ENCODE peak calls at places on chromosomes 1 and 21, in eight cellular contexts. W is omental fat pad, Z is psoas muscle, X is testis, Q is Panc1, C is Calu3, G is OCI-LY7, B is left lung. P is an unnamed sample.

GRCh38 chr1:14020006-14020405 is 320.0 kb downstream of the PRDM2 start:
- DNase-seq in Q (no peak), C (no peak), Z (no peak), G (no peak), W (no peak), X (no peak), B (no peak), P (no peak)

GRCh38 chr1:174654553-174654952 is 206.8 kb downstream of the GPR52 start:
- DNase-seq in Q (no peak), C (no peak), X (no peak), W (no peak), B (no peak), G (no peak), Z (no peak), P (no peak)

GRCh38 chr1:29488086-29488793 is 251.9 kb downstream of the PTPRU start:
- DNase-seq in C (no peak), W (no peak), X (no peak), Z (no peak), B (no peak), Q (no peak), G (no peak), P (peak)

GRCh38 chr1:39946216-39946615 is 8.7 kb upstream of the MFSD2A start:
- DNase-seq in B (no peak), X (no peak), C (no peak), Z (no peak), W (no peak), Q (no peak), G (no peak), P (no peak)

GRCh38 chr1:204130178-204130577 is 21.7 kb downstream of the ETNK2 start:
- DNase-seq in W (no peak), C (peak), Z (no peak), Q (no peak), X (peak), G (no peak), B (no peak), P (no peak)

GRCh38 chr1:46034601-46035516 is 97.6 kb downstream of the PIK3R3 start:
- DNase-seq in G (no peak), W (no peak), B (no peak), Z (no peak), Q (no peak), C (no peak), X (no peak), P (no peak)

GRCh38 chr1:247681288-247681897 is 1.9 kb upstream of the OR13G1 start:
- DNase-seq in B (no peak), Z (no peak), W (no peak), X (peak), G (peak), Q (peak), C (peak), P (no peak)

GRCh38 chr1:64209221-64209620 is 5.8 kb downstream of the UBE2U start:
- DNase-seq in Z (no peak), B (no peak), G (no peak), W (no peak), X (no peak), C (no peak), Q (no peak), P (no peak)

GRCh38 chr1:229879746-229880145 is 187.3 kb upstream of the GALNT2 start:
- DNase-seq in C (no peak), B (no peak), G (no peak), W (no peak), Z (no peak), Q (no peak), X (no peak), P (no peak)

GRCh38 chr21:33936221-33937038 is 20.8 kb upstream of the ATP5PO start:
- DNase-seq in C (no peak), W (no peak), G (no peak), X (no peak), Q (no peak), B (no peak), Z (no peak), P (no peak)

GRCh38 chr1:118913818-118914217 is 74.3 kb downstream of the TBX15 start:
- DNase-seq in Z (no peak), C (no peak), G (no peak), Q (no peak), W (no peak), X (no peak), B (no peak), P (no peak)

GRCh38 chr1:214010717-214011116 is 22.9 kb downstream of the PROX1 start:
- DNase-seq in W (no peak), B (no peak), X (no peak), Q (no peak), C (no peak), Z (no peak), G (no peak), P (no peak)

GRCh38 chr1:236989290-236990051 is 14.8 kb downstream of the MT1HL1 start:
- DNase-seq in G (no peak), B (no peak), Z (no peak), C (no peak), X (no peak), W (no peak), Q (no peak), P (no peak)

GRCh38 chr1:90925928-90926869 is 95.6 kb downstream of the ZNF644 start:
- DNase-seq in X (no peak), C (peak), G (no peak), W (no peak), B (no peak), Q (peak), Z (no peak), P (no peak)

GRCh38 chr1:117009132-117009531 is 7.6 kb downstream of the CD101 start:
- DNase-seq in Z (no peak), C (no peak), Q (no peak), W (no peak), G (no peak), B (no peak), X (no peak), P (no peak)

GRCh38 chr1:19341201-19342076 is 29.3 kb downstream of the SLC66A1 start:
- DNase-seq in Q (peak), Z (peak), X (peak), C (peak), W (peak), B (peak), G (peak), P (no peak)

GRCh38 chr1:42737257-42737656 is 2.8 kb downstream of the CLDN19 start:
- DNase-seq in G (peak), Z (no peak), Q (no peak), C (peak), B (peak), X (no peak), W (no peak), P (no peak)

GRCh38 chr1:206736878-206737728 is 33.5 kb upstream of the IL19 start:
- DNase-seq in B (no peak), C (no peak), Z (no peak), W (no peak), G (no peak), X (no peak), Q (no peak), P (no peak)

GRCh38 chr1:206739411-206740076 is 31.0 kb upstream of the IL19 start:
- DNase-seq in Z (no peak), W (no peak), B (no peak), X (no peak), Q (no peak), C (no peak), G (peak), P (no peak)

GRCh38 chr1:206737729-206738222 is 32.8 kb upstream of the IL19 start:
- DNase-seq in X (peak), C (no peak), G (no peak), Q (no peak), Z (no peak), B (no peak), W (no peak), P (no peak)

GRCh38 chr1:206741142-206741701 is 29.4 kb upstream of the IL19 start:
- DNase-seq in X (no peak), Z (no peak), C (no peak), G (no peak), W (no peak), Q (no peak), B (no peak), P (no peak)

GRCh38 chr1:206738370-206739366 is 31.9 kb upstream of the IL19 start:
- DNase-seq in B (no peak), W (no peak), C (peak), Z (no peak), X (no peak), Q (no peak), G (peak), P (no peak)
- TF ChIP-seq CTCF in B (no peak), W (no peak), C (peak), Z (no peak), X (peak), Q (peak), G (peak), P (peak)

GRCh38 chr1:67754526-67754920 is 69.5 kb downstream of the GADD45A start:
- DNase-seq in C (no peak), G (no peak), Z (no peak), X (no peak), Q (no peak), W (no peak), B (no peak), P (no peak)
- TF ChIP-seq CTCF in C (no peak), G (no peak), Z (no peak), X (no peak), Q (no peak), W (no peak), B (no peak), P (no peak)

GRCh38 chr1:58782308-58783089 is 1.3 kb downstream of the JUN start:
- DNase-seq in B (peak), W (no peak), C (peak), G (peak), X (peak), Q (no peak), Z (peak), P (peak)
- TF ChIP-seq CTCF in B (no peak), W (no peak), C (no peak), G (no peak), X (no peak), Q (peak), Z (peak), P (no peak)

GRCh38 chr1:5481889-5482288 is 510.3 kb downstream of the NPHP4 start:
- DNase-seq in Q (no peak), Z (no peak), X (no peak), G (peak), C (no peak), B (no peak), W (no peak), P (no peak)
- TF ChIP-seq CTCF in Q (no peak), Z (no peak), X (no peak), G (peak), C (no peak), B (no peak), W (no peak), P (no peak)

GRCh38 chr1:38071530-38072266 is 25.1 kb upstream of the POU3F1 start:
- DNase-seq in B (no peak), X (no peak), C (no peak), Q (peak), Z (no peak), W (no peak), G (peak), P (no peak)
- TF ChIP-seq CTCF in B (no peak), X (no peak), C (no peak), Q (no peak), Z (peak), W (no peak), G (peak), P (peak)

DNA sequence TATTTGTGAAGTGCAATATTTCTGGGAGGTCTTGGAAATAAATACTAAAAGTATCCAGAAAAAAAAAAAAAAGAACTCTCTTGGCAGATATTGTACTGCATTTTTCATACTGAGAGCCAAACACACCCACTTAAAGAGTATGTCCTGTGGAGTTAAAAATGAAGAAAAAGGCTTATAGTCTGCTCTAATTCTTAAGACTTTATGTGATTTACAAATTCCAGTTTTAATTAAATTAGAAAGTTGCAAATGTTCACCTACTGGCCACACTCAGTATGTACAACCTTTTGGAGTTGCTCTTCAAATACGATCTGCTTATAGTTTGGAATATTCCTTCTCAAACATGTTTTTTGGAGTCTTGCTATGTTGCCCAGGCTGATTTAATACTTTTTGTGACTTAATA is 107.6 kb downstream of the LEPR start:
- DNase-seq in W (no peak), Z (no peak), Q (no peak), B (no peak), G (no peak), C (no peak), X (no peak), P (no peak)
- TF ChIP-seq CTCF in W (no peak), Z (peak), Q (peak), B (peak), G (no peak), C (peak), X (peak), P (peak)

DNA sequence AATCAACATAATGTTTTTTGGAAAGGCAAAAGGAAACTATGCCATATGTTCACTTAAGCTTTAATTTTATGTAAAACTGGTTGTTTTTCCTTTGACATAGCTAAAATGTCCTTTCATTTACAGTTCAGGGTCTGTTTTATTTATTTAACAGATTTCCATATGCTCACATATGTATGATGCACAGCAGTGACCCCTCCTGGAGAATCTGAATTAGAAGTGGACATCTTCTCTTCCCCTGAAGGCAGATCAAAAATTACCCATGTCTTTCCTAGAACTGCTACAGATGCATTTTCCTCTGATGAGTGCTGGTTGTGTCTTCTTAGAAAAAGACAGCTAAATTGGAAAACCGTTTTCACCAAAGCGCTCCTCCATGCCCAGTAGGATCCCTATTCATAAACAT is 143.6 kb upstream of the USH2A start:
- DNase-seq in W (no peak), G (no peak), Q (no peak), C (peak), Z (no peak), B (no peak), X (no peak), P (no peak)
- TF ChIP-seq CTCF in W (no peak), G (peak), Q (peak), C (no peak), Z (no peak), B (no peak), X (no peak), P (peak)

GRCh38 chr1:38138498-38139233 is 92.1 kb upstream of the POU3F1 start:
- DNase-seq in X (peak), G (no peak), W (peak), Z (peak), C (no peak), Q (peak), B (peak), P (no peak)
- TF ChIP-seq CTCF in X (no peak), G (no peak), W (no peak), Z (peak), C (no peak), Q (no peak), B (peak), P (peak)

P was measured in chondrocyte.